ENCODE peak calls at places on chromosomes 2 and 18, in seven cellular contexts. F is AG04450, C is stomach, E is aorta, P is esophagus squamous epithelium, Z is tibial artery, L is upper lobe of right lung. W is an unnamed sample. For H3K9me3, the result is how much of the 10 kb centered on the place peaks cover.

GRCh38 chr2:35246702-35247101 is 1108.9 kb upstream of the CRIM1 start:
- DNase-seq in C (no peak), Z (no peak), F (no peak), P (no peak), E (no peak), L (no peak), W (no peak)

GRCh38 chr2:138504092-138504491 is 2.5 kb downstream of the SPOPL start:
- DNase-seq in L (no peak), F (no peak), E (no peak), Z (no peak), P (no peak), C (no peak), W (no peak)

GRCh38 chr2:174964404-174964803 is 40.8 kb downstream of the CHN1 start:
- DNase-seq in F (no peak), P (no peak), C (no peak), Z (no peak), L (no peak), E (no peak), W (no peak)

GRCh38 chr2:233481368-233482142 is 85.0 kb downstream of the USP40 start:
- DNase-seq in E (no peak), L (peak), Z (peak), C (peak), F (no peak), P (no peak), W (no peak)

GRCh38 chr2:231932985-231933915 is 7.1 kb upstream of the NPPC start:
- DNase-seq in L (no peak), Z (no peak), P (no peak), C (peak), F (no peak), E (no peak), W (no peak)

GRCh38 chr2:221370076-221370941 is 201.8 kb downstream of the EPHA4 start:
- DNase-seq in Z (no peak), C (no peak), F (no peak), P (no peak), E (no peak), L (no peak), W (no peak)

GRCh38 chr2:227822416-227823003 is 8.9 kb downstream of the CCL20 start:
- DNase-seq in F (no peak), E (no peak), L (no peak), C (no peak), P (no peak), Z (no peak), W (no peak)

GRCh38 chr2:120760446-120761135 is 24.9 kb downstream of the GLI2 start:
- DNase-seq in Z (peak), C (no peak), F (no peak), P (no peak), L (peak), E (peak), W (no peak)

GRCh38 chr2:20674974-20675679 is 8.2 kb downstream of the GDF7 start:
- DNase-seq in Z (peak), L (no peak), E (peak), P (no peak), F (peak), C (no peak), W (no peak)

GRCh38 chr18:6997802-6998201 is 119.8 kb downstream of the LAMA1 start:
- DNase-seq in P (no peak), F (no peak), Z (no peak), E (no peak), C (no peak), L (no peak), W (no peak)

GRCh38 chr2:101803128-101803527 is 105.6 kb downstream of the MAP4K4 start:
- DNase-seq in L (no peak), F (no peak), C (no peak), Z (no peak), E (no peak), P (no peak), W (no peak)

GRCh38 chr18:13435596-13436333 is 217.2 kb downstream of the LDLRAD4 start:
- DNase-seq in L (no peak), C (no peak), E (peak), Z (peak), F (no peak), P (no peak), W (no peak)

GRCh38 chr18:80244956-80245730 is 2.2 kb downstream of the PARD6G start:
- DNase-seq in P (no peak), L (peak), C (no peak), Z (no peak), F (no peak), E (no peak), W (no peak)

GRCh38 chr2:46333912-46334311 is 36.7 kb downstream of the EPAS1 start:
- DNase-seq in F (no peak), Z (peak), P (no peak), L (no peak), E (peak), C (no peak), W (no peak)

GRCh38 chr2:208064220-208064951 is 39.1 kb upstream of the PLEKHM3 start:
- DNase-seq in L (no peak), F (peak), C (no peak), P (no peak), E (no peak), Z (no peak), W (no peak)

GRCh38 chr2:219514196-219514761 is at the start of gene ASIC4:
- DNase-seq in F (no peak), C (no peak), Z (no peak), P (no peak), L (no peak), E (no peak), W (no peak)

GRCh38 chr2:238290715-238291549 is 2.5 kb upstream of the PER2 start:
- DNase-seq in P (no peak), Z (no peak), F (no peak), E (peak), C (peak), L (no peak), W (no peak)

DNA sequence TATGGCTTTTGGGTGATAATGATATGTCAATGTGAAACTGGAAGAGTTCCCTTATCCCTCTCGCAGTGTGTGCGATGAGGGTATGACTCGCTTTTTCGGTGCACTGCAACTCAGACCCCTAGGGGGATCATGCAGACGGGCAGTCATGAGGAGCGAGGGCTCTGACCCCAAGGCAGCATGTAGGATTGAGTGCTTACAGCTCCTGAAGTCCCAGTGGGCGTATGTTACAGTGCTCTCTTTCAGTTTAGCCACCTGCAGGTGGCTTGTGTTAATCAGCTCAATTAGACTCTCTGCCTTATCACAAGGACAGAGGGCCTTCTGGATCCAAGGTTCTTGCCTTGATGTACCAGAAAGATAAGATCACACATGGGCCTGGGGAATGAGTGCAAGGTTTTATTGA is 1269.9 kb upstream of the GYPC start:
- DNase-seq in L (no peak), E (no peak), P (no peak), C (no peak), F (no peak), Z (no peak), W (no peak)
- H3K9me3 ChIP-seq in L (under half), E (under half), P (under half), C (under half), F (under half), Z (under half), W (under half)

GRCh38 chr2:186827426-186827825 is 21.5 kb downstream of the ZSWIM2 start:
- DNase-seq in Z (no peak), E (no peak), L (no peak), F (no peak), P (no peak), C (no peak), W (no peak)

GRCh38 chr2:186822323-186822722 is 26.6 kb downstream of the ZSWIM2 start:
- DNase-seq in L (no peak), P (no peak), Z (no peak), F (no peak), E (no peak), C (no peak), W (no peak)

GRCh38 chr2:186827862-186828492 is 21.0 kb downstream of the ZSWIM2 start:
- DNase-seq in P (no peak), C (no peak), F (no peak), Z (no peak), E (no peak), L (no peak), W (no peak)
- H3K27ac ChIP-seq in P (no peak), C (no peak), F (no peak), Z (no peak), E (no peak), L (no peak), W (no peak)

GRCh38 chr2:128320609-128321420 is 2.1 kb upstream of the HS6ST1 start:
- DNase-seq in F (no peak), E (peak), P (no peak), Z (peak), L (no peak), C (no peak), W (no peak)
- H3K4me3 ChIP-seq in F (no peak), E (no peak), P (no peak), Z (no peak), L (no peak), C (no peak), W (no peak)

GRCh38 chr18:78638889-78639596 is 340.6 kb upstream of the SALL3 start:
- DNase-seq in Z (peak), E (no peak), L (no peak), P (no peak), C (peak), F (no peak), W (no peak)
- H3K9me3 ChIP-seq in Z (under half), E (under half), L (under half), P (under half), C (under half), F (half or more), W (under half)

DNA sequence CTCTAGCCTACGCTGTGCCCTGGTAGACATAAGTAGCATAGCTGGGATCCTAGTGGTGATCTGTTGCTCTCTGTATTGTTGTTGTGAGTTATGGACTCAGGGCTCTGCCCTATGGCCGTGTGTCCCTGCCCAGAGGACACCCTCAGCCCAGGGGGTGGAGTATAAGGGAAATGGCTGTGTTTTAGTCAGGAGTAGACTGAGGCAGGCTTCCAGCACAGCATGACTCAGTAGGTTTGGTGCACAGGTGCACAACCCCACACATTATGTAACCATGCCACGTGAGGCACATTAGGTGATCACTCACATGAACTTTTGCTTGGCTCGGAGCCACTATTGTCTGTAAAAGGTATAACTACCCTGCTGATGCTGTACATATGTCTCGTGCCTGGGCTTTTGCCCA is 59.9 kb upstream of the PEX13 start:
- DNase-seq in Z (no peak), L (no peak), C (peak), E (no peak), P (no peak), F (no peak), W (no peak)
- H3K27ac ChIP-seq in Z (no peak), L (no peak), C (no peak), E (no peak), P (peak), F (no peak), W (no peak)

GRCh38 chr2:226797989-226798421 is 1.6 kb downstream of the IRS1 start:
- DNase-seq in L (peak), E (peak), F (no peak), P (no peak), Z (no peak), C (peak), W (no peak)

GRCh38 chr2:226796012-226796839 is 3.4 kb downstream of the IRS1 start:
- DNase-seq in E (no peak), C (no peak), F (no peak), P (no peak), L (no peak), Z (no peak), W (no peak)

GRCh38 chr2:226797289-226797988 is 2.2 kb downstream of the IRS1 start:
- DNase-seq in F (no peak), C (peak), P (no peak), L (peak), E (peak), Z (peak), W (no peak)

GRCh38 chr2:226795281-226796011 is 4.2 kb downstream of the IRS1 start:
- DNase-seq in Z (peak), C (peak), F (no peak), L (peak), E (peak), P (no peak), W (no peak)

DNA sequence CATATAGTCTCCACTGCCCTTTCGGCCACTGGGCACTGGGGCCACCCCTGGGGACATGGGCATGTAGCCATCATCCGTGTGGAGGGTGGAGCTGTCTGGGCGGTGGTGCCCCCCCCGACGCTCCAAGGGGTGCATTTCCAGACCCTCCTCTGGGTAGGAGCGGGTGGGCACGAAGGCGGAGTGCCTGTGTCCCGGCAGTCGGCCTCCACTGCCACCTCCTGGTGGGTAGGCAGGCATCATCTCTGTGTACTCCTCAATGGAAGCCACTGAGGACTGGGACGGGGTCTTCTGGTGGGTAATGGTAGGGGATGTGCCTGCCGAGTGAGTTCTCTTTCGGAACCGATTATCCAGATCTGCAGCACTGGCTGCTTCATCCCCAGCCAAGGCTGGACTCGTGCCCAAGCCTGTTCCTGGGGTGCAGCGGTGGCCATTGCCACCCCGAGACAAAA is 2.8 kb downstream of the IRS1 start:
- DNase-seq in L (peak), C (peak), P (no peak), F (no peak), E (peak), Z (peak), W (no peak)
- H3K4me3 ChIP-seq in L (peak), C (peak), P (peak), F (peak), E (no peak), Z (peak), W (no peak)